ENCODE peak calls at places on chromosomes 4 and X, in four cellular contexts. One of them, this sample, is unnamed.

GRCh38 chr4:170691168-170691567 is 601.4 kb upstream of the AADAT start:
- DNase-seq in EH: peak
- DNase-seq in WTC11: no peak
- DNase-seq in amygdala: no peak
- DNase-seq in this sample: no peak

GRCh38 chr4:7911044-7911578 is 28.6 kb downstream of the AFAP1 start:
- DNase-seq in EH: peak
- DNase-seq in amygdala: no peak
- DNase-seq in WTC11: peak
- DNase-seq in this sample: peak

GRCh38 chr4:101421393-101421792 is 74.1 kb upstream of the PPP3CA start:
- DNase-seq in amygdala: no peak
- DNase-seq in EH: peak
- DNase-seq in WTC11: no peak
- DNase-seq in this sample: peak

GRCh38 chrX:12580548-12580947 is 210.7 kb upstream of the PRPS2 start:
- DNase-seq in WTC11: no peak
- DNase-seq in EH: peak
- DNase-seq in amygdala: no peak
- DNase-seq in this sample: peak

GRCh38 chr4:168708108-168708507 is 211.3 kb downstream of the PALLD start:
- DNase-seq in WTC11: no peak
- DNase-seq in EH: no peak
- DNase-seq in amygdala: no peak
- DNase-seq in this sample: peak

GRCh38 chrX:38165023-38165422 is 55.6 kb downstream of the SRPX start:
- DNase-seq in WTC11: no peak
- DNase-seq in EH: no peak
- DNase-seq in amygdala: no peak
- DNase-seq in this sample: no peak

GRCh38 chrX:72243472-72243871 is 4.6 kb upstream of the ERCC6L start:
- DNase-seq in WTC11: no peak
- DNase-seq in EH: peak
- DNase-seq in amygdala: no peak
- DNase-seq in this sample: peak

GRCh38 chrX:13398073-13398823 is 78.4 kb upstream of the ATXN3L start:
- DNase-seq in WTC11: no peak
- DNase-seq in EH: peak
- DNase-seq in amygdala: no peak
- DNase-seq in this sample: peak

GRCh38 chr4:53861856-53862610 is 202.4 kb downstream of the CHIC2 start:
- DNase-seq in EH: peak
- DNase-seq in WTC11: no peak
- DNase-seq in amygdala: no peak
- DNase-seq in this sample: peak

GRCh38 chr4:87032884-87033533 is 98.2 kb downstream of the AFF1 start:
- DNase-seq in amygdala: no peak
- DNase-seq in WTC11: no peak
- DNase-seq in EH: peak
- DNase-seq in this sample: peak

GRCh38 chr4:60201052-60201673 is 999.0 kb upstream of the ADGRL3 start:
- DNase-seq in amygdala: peak
- DNase-seq in WTC11: peak
- DNase-seq in EH: peak
- DNase-seq in this sample: peak

GRCh38 chrX:45959567-45959966 is 585.7 kb downstream of the ZNF674 start:
- DNase-seq in WTC11: no peak
- DNase-seq in EH: no peak
- DNase-seq in amygdala: no peak
- DNase-seq in this sample: no peak

GRCh38 chr4:184117662-184118199 is 99.9 kb downstream of the ENPP6 start:
- DNase-seq in amygdala: no peak
- DNase-seq in WTC11: no peak
- DNase-seq in EH: no peak
- DNase-seq in this sample: no peak

GRCh38 chr4:12926189-12927066 is 557.7 kb downstream of the RAB28 start:
- DNase-seq in WTC11: no peak
- DNase-seq in amygdala: no peak
- DNase-seq in EH: no peak
- DNase-seq in this sample: no peak

GRCh38 chr4:164252286-164252685 is 501.6 kb upstream of the SMIM31 start:
- DNase-seq in EH: no peak
- DNase-seq in WTC11: peak
- DNase-seq in amygdala: peak
- DNase-seq in this sample: no peak

GRCh38 chr4:80173387-80173786 is 23.9 kb upstream of the PRDM8 start:
- DNase-seq in EH: peak
- DNase-seq in amygdala: no peak
- DNase-seq in WTC11: no peak
- DNase-seq in this sample: peak

GRCh38 chr4:123452585-123452984 is 56.0 kb downstream of the SPRY1 start:
- DNase-seq in EH: peak
- DNase-seq in amygdala: peak
- DNase-seq in WTC11: no peak
- DNase-seq in this sample: peak

GRCh38 chr4:83599183-83599582 is 63.3 kb downstream of the GPAT3 start:
- DNase-seq in amygdala: no peak
- DNase-seq in WTC11: no peak
- DNase-seq in EH: peak
- DNase-seq in this sample: peak

GRCh38 chrX:24876782-24877315 is 138.9 kb downstream of the ARX start:
- DNase-seq in WTC11: no peak
- DNase-seq in amygdala: no peak
- DNase-seq in EH: no peak
- DNase-seq in this sample: no peak